ENCODE peak calls at places on chromosomes 4 and X, in nine cellular contexts. H is left lung; D is left cardiac atrium; L is sciatic nerve; B is effector memory CD8-positive, alpha-beta T cell; K is stimulated activated naive CD8-positive, alpha-beta T cell treated with anti-CD3 and anti-CD28 coated beads, Interleukin-15, Interleukin-2, amounts not matched to agents 100 U/mL and 50 U/mL, for 24 hours; N is T-cell; S is heart left ventricle; P is activated naive CD8-positive, alpha-beta T cell treated with anti-CD3 and anti-CD28 coated beads, Interleukin-2, amount 10 ng/mL, durations not matched to agents 7 days and 5 days. F is an unnamed sample.

GRCh38 chr4:2910409-2910808 is 52.8 kb downstream of the NOP14 start:
- ATAC-seq in H (no peak), D (no peak), L (no peak), B (no peak), K (no peak), N (no peak), S (peak), P (no peak), F (no peak)

GRCh38 chrX:22329783-22330182 is 57.1 kb downstream of the CBLL2 start:
- ATAC-seq in H (no peak), D (no peak), L (no peak), B (no peak), K (no peak), N (no peak), S (no peak), P (no peak), F (no peak)

GRCh38 chr4:175238827-175239517 is 320.8 kb downstream of the ADAM29 start:
- ATAC-seq in H (peak), D (no peak), L (no peak), B (no peak), K (no peak), N (no peak), S (no peak), P (no peak), F (no peak)

GRCh38 chr4:48428926-48429325 is 54.2 kb upstream of the SLC10A4 start:
- ATAC-seq in H (no peak), D (no peak), L (no peak), B (no peak), K (no peak), N (no peak), S (no peak), P (no peak), F (no peak)

GRCh38 chr4:91243132-91243531 is 1060.6 kb upstream of the GRID2 start:
- ATAC-seq in H (peak), D (peak), L (no peak), B (no peak), K (no peak), N (no peak), S (peak), P (no peak), F (peak)

GRCh38 chr4:75741027-75741426 is 16.6 kb downstream of the USO1 start:
- ATAC-seq in H (no peak), D (no peak), L (no peak), B (no peak), K (no peak), N (no peak), S (no peak), P (no peak), F (no peak)

GRCh38 chr4:76199664-76200211 is 13.9 kb downstream of the SCARB2 start:
- ATAC-seq in H (no peak), D (no peak), L (peak), B (peak), K (peak), N (peak), S (peak), P (peak), F (no peak)

GRCh38 chr4:39996811-39997210 is 19.1 kb upstream of the PDS5A start:
- ATAC-seq in H (no peak), D (no peak), L (no peak), B (no peak), K (no peak), N (no peak), S (no peak), P (no peak), F (no peak)

GRCh38 chr4:54254915-54255246 is 25.8 kb downstream of the PDGFRA start:
- ATAC-seq in H (peak), D (no peak), L (peak), B (no peak), K (no peak), N (no peak), S (peak), P (no peak), F (no peak)

GRCh38 chr4:5782829-5783476 is 72.0 kb downstream of the EVC start:
- ATAC-seq in H (no peak), D (no peak), L (no peak), B (no peak), K (no peak), N (no peak), S (no peak), P (no peak), F (no peak)

GRCh38 chrX:144601010-144601409 is 646.3 kb upstream of the SPANXN1 start:
- ATAC-seq in H (no peak), D (no peak), L (no peak), B (no peak), K (no peak), N (no peak), S (no peak), P (no peak), F (no peak)

GRCh38 chrX:108139303-108139702 is 47.7 kb downstream of the ATG4A start:
- ATAC-seq in H (peak), D (no peak), L (no peak), B (no peak), K (no peak), N (no peak), S (no peak), P (no peak), F (peak)

GRCh38 chr4:70711599-70711998 is 10.2 kb upstream of the RUFY3 start:
- ATAC-seq in H (no peak), D (no peak), L (no peak), B (no peak), K (no peak), N (peak), S (no peak), P (no peak), F (no peak)

GRCh38 chr4:20773144-20773997 is 73.1 kb downstream of the PACRGL start:
- ATAC-seq in H (peak), D (peak), L (peak), B (peak), K (no peak), N (no peak), S (peak), P (peak), F (peak)

GRCh38 chr4:175062183-175062592 is 144.0 kb downstream of the ADAM29 start:
- ATAC-seq in H (no peak), D (no peak), L (no peak), B (no peak), K (no peak), N (no peak), S (no peak), P (no peak), F (no peak)

GRCh38 chr4:5706486-5707290 is 1.7 kb downstream of the EVC2 start:
- ATAC-seq in H (no peak), D (no peak), L (no peak), B (no peak), K (no peak), N (no peak), S (no peak), P (no peak), F (no peak)

GRCh38 chrX:153913701-153914100 is 9.2 kb downstream of the AVPR2 start:
- ATAC-seq in H (no peak), D (no peak), L (no peak), B (no peak), K (no peak), N (no peak), S (no peak), P (no peak), F (no peak)

GRCh38 chr4:48254381-48255072 is 15.1 kb downstream of the TEC start:
- ATAC-seq in H (peak), D (peak), L (peak), B (no peak), K (no peak), N (no peak), S (peak), P (no peak), F (peak)

GRCh38 chrX:31279359-31279758 is 207.5 kb upstream of the FTHL17 start:
- ATAC-seq in H (no peak), D (no peak), L (no peak), B (no peak), K (no peak), N (no peak), S (peak), P (no peak), F (peak)

GRCh38 chr4:148795156-148795864 is 353.1 kb upstream of the NR3C2 start:
- ATAC-seq in H (peak), D (peak), L (no peak), B (no peak), K (no peak), N (no peak), S (peak), P (no peak), F (no peak)

GRCh38 chr4:7486101-7486500 is 51.4 kb upstream of the PSAPL1 start:
- ATAC-seq in H (no peak), D (no peak), L (peak), B (no peak), K (no peak), N (no peak), S (no peak), P (no peak), F (no peak)

GRCh38 chrX:2875136-2875481 is 46.4 kb downstream of the GYG2 start:
- ATAC-seq in H (no peak), D (no peak), L (no peak), B (no peak), K (no peak), N (no peak), S (no peak), P (no peak), F (no peak)